ENCODE peak calls at places on chromosomes 5 and 9, in seven cellular contexts. C is CD8-positive, alpha-beta T cell; N is HL-60; V is epithelial cell of esophagus; F is A673; G is WERI-Rb-1; J is cardiac muscle cell. S is an unnamed sample.

GRCh38 chr5:108655750-108656450 is 91.8 kb upstream of the FER start:
- DNase-seq in C (no peak), J (no peak), N (no peak), G (no peak), V (peak; percentile 84), F (no peak), S (no peak)

GRCh38 chr5:39148983-39149534 is 70.3 kb downstream of the FYB1 start:
- DNase-seq in G (no peak), J (no peak), F (peak; percentile 16), N (no peak), V (peak; percentile 19), C (no peak), S (no peak)

GRCh38 chr9:120935383-120935857 is 8.8 kb upstream of the TRAF1 start:
- DNase-seq in G (no peak), J (peak; percentile 85), C (no peak), F (peak; percentile 94), V (peak; percentile 100), N (peak; percentile 85), S (peak; percentile 96)

GRCh38 chr5:32712463-32713395 is 1.6 kb downstream of the NPR3 start:
- DNase-seq in V (peak; percentile 24), J (no peak), N (no peak), F (peak; percentile 19), G (no peak), C (no peak), S (no peak)

GRCh38 chr5:173670130-173670591 is 53.7 kb upstream of the BOD1 start:
- DNase-seq in N (no peak), G (no peak), F (no peak), J (no peak), C (no peak), V (no peak), S (no peak)

GRCh38 chr5:119512277-119512676 is 60.0 kb downstream of the HSD17B4 start:
- DNase-seq in V (no peak), N (no peak), G (no peak), F (peak; percentile 19), C (no peak), J (no peak), S (no peak)

GRCh38 chr5:40904205-40904993 is 4.9 kb upstream of the C7 start:
- DNase-seq in F (peak; percentile 90), V (peak; percentile 79), J (peak; percentile 90), C (no peak), G (peak; percentile 78), N (no peak), S (peak; percentile 51)

GRCh38 chr5:66595877-66596790 is at the start of gene MAST4:
- DNase-seq in N (peak; percentile 35), V (peak; percentile 92), G (peak; percentile 93), C (no peak), J (peak; percentile 92), F (peak; percentile 87), S (peak; percentile 85)

GRCh38 chr9:136695435-136695895 is 8.2 kb upstream of the AGPAT2 start:
- DNase-seq in G (peak; percentile 87), C (no peak), V (peak; percentile 45), N (no peak), F (no peak), J (no peak), S (no peak)

GRCh38 chr5:17302590-17302989 is 85.2 kb downstream of the BASP1 start:
- DNase-seq in N (no peak), F (peak; percentile 71), J (no peak), C (no peak), G (no peak), V (no peak), S (no peak)

GRCh38 chr5:116492016-116492623 is 82.5 kb downstream of the SEMA6A start:
- DNase-seq in J (peak; percentile 30), F (peak; percentile 69), C (no peak), G (no peak), N (peak; percentile 28), V (peak; percentile 85), S (peak; percentile 65)

GRCh38 chr5:93583525-93583798 is 440 bp downstream of the NR2F1 start:
- DNase-seq in V (no peak), F (peak; percentile 9), J (no peak), C (no peak), N (no peak), G (no peak), S (no peak)

GRCh38 chr5:114903767-114904166 is 265.9 kb downstream of the TRIM36 start:
- DNase-seq in V (no peak), J (no peak), N (no peak), C (no peak), G (no peak), F (no peak), S (no peak)

GRCh38 chr5:59745422-59745863 is 148.1 kb downstream of the PDE4D start:
- DNase-seq in C (no peak), V (peak; percentile 98), J (no peak), G (no peak), F (peak; percentile 7), N (no peak), S (peak; percentile 65)

GRCh38 chr5:74408150-74409043 is 232.1 kb downstream of the ENC1 start:
- DNase-seq in F (no peak), G (no peak), J (no peak), C (no peak), V (peak; percentile 85), N (no peak), S (no peak)

GRCh38 chr9:95422650-95423049 is 94.1 kb downstream of the PTCH1 start:
- DNase-seq in J (no peak), N (no peak), G (no peak), C (no peak), F (no peak), V (no peak), S (no peak)

GRCh38 chr9:129497064-129497836 is 123.7 kb downstream of the C9orf50 start:
- DNase-seq in G (peak; percentile 40), F (peak; percentile 62), J (no peak), C (no peak), V (no peak), N (no peak), S (no peak)

GRCh38 chr9:107504585-107505455 is 15.3 kb upstream of the KLF4 start:
- DNase-seq in J (no peak), G (no peak), C (no peak), N (no peak), V (peak; percentile 92), F (no peak), S (peak; percentile 53)

GRCh38 chr5:115545065-115545882 is 699 bp upstream of the FEM1C start:
- DNase-seq in F (no peak), C (no peak), V (no peak), J (no peak), G (no peak), N (peak; percentile 26), S (peak; percentile 18)

GRCh38 chr9:33236571-33236970 is 3.4 kb upstream of the SPINK4 start:
- DNase-seq in V (no peak), C (no peak), N (no peak), F (peak; percentile 18), G (no peak), J (no peak), S (peak; percentile 85)

GRCh38 chr9:33234511-33235467 is 5.2 kb upstream of the SPINK4 start:
- DNase-seq in N (no peak), V (peak; percentile 76), G (no peak), C (no peak), F (no peak), J (no peak), S (no peak)

GRCh38 chr9:33230756-33231691 is 8.9 kb upstream of the SPINK4 start:
- DNase-seq in C (no peak), J (no peak), V (peak; percentile 76), N (no peak), F (no peak), G (no peak), S (no peak)

GRCh38 chr9:33232866-33233265 is 7.1 kb upstream of the SPINK4 start:
- DNase-seq in C (no peak), N (no peak), V (no peak), J (no peak), F (no peak), G (no peak), S (no peak)

DNA sequence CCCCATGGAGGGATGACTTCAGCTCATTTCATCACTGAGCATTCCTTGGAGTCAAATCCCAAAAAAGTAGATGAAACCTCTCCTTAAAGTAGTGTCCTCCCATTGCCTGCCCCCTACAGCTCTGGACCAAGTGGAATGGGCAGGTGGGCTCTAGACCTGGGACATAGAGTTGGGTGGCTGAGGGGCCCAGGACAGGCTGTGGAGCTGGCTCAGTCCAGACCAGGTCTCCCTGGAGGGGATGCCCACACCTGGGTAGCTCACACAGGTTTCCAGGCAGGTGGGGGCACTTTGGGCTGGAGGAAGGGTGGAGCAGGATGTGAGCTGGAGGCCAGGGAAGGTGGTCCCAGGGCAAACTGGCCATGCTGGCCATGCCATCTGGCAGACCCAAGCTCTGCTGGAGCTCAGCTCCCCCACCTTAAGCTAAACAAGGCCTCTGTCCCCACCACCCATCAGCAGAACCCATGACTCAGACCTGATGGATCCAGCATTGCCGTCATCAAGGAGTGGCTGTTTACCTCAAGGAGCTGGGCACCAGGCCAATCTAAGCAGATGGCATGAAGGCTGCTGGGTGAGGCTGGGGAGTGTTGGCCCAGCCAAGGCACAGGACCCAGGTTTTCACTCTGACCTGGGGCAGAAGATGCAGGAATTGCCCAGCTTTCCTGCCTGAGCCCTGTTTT is 6.2 kb upstream of the SPINK4 start:
- DNase-seq in V (peak; percentile 99), N (no peak), G (no peak), F (peak; percentile 18), C (no peak), J (no peak), S (peak; percentile 93)
- H3K4me3 ChIP-seq in V (no peak overlapping the region), N (no peak overlapping the region), G (no peak overlapping the region), F (no peak overlapping the region), C (no peak overlapping the region), J (no peak overlapping the region), S (no peak overlapping the region)

DNA sequence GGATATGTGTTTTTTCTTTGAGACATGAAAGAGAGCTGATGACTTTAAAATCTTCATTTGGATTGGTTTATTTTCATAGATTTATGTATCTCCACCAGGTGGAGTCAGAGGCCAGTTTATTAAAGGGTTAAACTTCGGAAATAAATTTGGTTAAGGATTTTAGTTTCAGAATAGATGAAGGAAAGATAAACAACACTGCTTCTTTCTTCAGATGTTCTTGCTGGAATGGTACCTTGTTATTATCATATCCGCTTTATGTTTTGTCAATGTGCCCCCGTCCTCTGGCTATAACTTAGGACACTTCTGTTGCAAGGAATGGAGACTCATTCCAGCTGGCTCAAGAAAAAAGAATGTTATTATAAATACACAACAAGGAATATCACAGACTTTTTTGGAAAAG is 81.2 kb downstream of the ALDH1A1 start:
- DNase-seq in N (no peak), F (peak; percentile 56), J (no peak), C (no peak), V (peak; percentile 30), G (no peak), S (no peak)
- H3K4me3 ChIP-seq in N (no peak overlapping the region), F (no peak overlapping the region), J (no peak overlapping the region), C (no peak overlapping the region), V (no peak overlapping the region), G (no peak overlapping the region), S (no peak overlapping the region)

GRCh38 chr5:219492-219891 is 1.4 kb downstream of the SDHA start:
- DNase-seq in C (peak; percentile 7), F (no peak), V (peak; percentile 44), G (no peak), N (no peak), J (peak; percentile 26), S (peak; percentile 25)
- H3K4me3 ChIP-seq in C (peak overlapping the region; percentile 52), F (peak overlapping the region; percentile 99), V (peak overlapping the region; percentile 72), G (peak overlapping the region; percentile 98), N (peak overlapping the region; percentile 95), J (peak overlapping the region; percentile 94), S (peak overlapping the region; percentile 96)

DNA sequence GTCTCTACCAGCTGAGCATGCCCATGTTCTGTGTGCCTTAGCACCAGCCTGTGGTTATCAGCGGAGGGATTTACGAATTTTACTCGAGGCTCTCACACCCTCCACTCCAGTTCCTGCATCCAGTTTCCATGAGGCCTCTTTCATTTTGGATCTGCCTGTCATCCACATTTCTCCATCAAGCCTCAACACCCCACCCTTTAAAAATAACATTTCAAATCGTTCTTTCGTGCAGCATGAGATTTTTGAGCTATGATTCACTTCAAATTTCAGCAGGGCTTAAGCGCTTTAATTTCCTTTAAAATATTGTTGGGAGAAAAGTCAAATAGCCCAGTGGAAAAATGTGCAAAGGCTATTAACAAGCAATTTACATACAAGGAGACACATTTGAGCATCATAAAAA is 103.1 kb downstream of the MSX2 start:
- DNase-seq in F (no peak), J (no peak), V (no peak), N (no peak), C (no peak), G (no peak), S (no peak)
- H3K4me3 ChIP-seq in F (no peak overlapping the region), J (no peak overlapping the region), V (no peak overlapping the region), N (no peak overlapping the region), C (no peak overlapping the region), G (no peak overlapping the region), S (no peak overlapping the region)